ENCODE peak calls at places on chromosomes 13 and 19, in eight cellular contexts. Q is prostate gland, Y is A549, A is IMR-90, P is tibial nerve, R is esophagus squamous epithelium, J is breast epithelium, Z is stomach. T is an unnamed sample.

GRCh38 chr13:99983401-99984133 is 2.0 kb downstream of the ZIC2 start:
- DNase-seq in Y (no peak), A (no peak), Z (no peak), J (no peak), P (no peak), Q (no peak), R (no peak), T (no peak)

GRCh38 chr13:31764556-31764955 is 25.2 kb downstream of the RXFP2 start:
- DNase-seq in Q (no peak), A (no peak), R (no peak), P (no peak), Y (no peak), J (no peak), Z (no peak), T (no peak)

GRCh38 chr19:17101686-17102628 is 26.4 kb downstream of the MYO9B start:
- DNase-seq in J (no peak), P (no peak), Q (no peak), A (no peak), R (no peak), Z (no peak), Y (no peak), T (no peak)

GRCh38 chr13:69959041-69959440 is 148.6 kb upstream of the ATXN8OS start:
- DNase-seq in Z (no peak), Q (no peak), Y (no peak), A (no peak), J (no peak), P (no peak), R (no peak), T (no peak)

GRCh38 chr13:114134111-114134943 is 1.9 kb upstream of the RASA3 start:
- DNase-seq in Z (no peak), A (no peak), R (no peak), J (no peak), Q (no peak), P (no peak), Y (no peak), T (no peak)

GRCh38 chr13:98293103-98293502 is 116.0 kb upstream of the RNF113B start:
- DNase-seq in P (no peak), R (no peak), Y (peak), Q (peak), A (no peak), Z (peak), J (peak), T (no peak)

GRCh38 chr13:20161275-20161950 is 561 bp upstream of the GJA3 start:
- DNase-seq in P (no peak), A (no peak), Q (no peak), Z (no peak), R (no peak), J (no peak), Y (no peak), T (no peak)

GRCh38 chr13:77267362-77267761 is 59.5 kb downstream of the MYCBP2 start:
- DNase-seq in A (peak), J (no peak), Y (no peak), Q (no peak), Z (no peak), P (no peak), R (no peak), T (no peak)

GRCh38 chr13:23656637-23657036 is 86.4 kb downstream of the TNFRSF19 start:
- DNase-seq in J (no peak), Y (no peak), P (no peak), A (peak), R (no peak), Z (no peak), Q (no peak), T (no peak)

GRCh38 chr13:51542358-51542972 is 41.8 kb upstream of the WDFY2 start:
- DNase-seq in R (no peak), A (peak), J (no peak), Y (peak), Q (peak), P (no peak), Z (peak), T (no peak)

GRCh38 chr13:49086711-49087110 is 111.0 kb downstream of the FNDC3A start:
- DNase-seq in J (no peak), Q (no peak), Z (no peak), A (peak), R (no peak), P (no peak), Y (no peak), T (no peak)

DNA sequence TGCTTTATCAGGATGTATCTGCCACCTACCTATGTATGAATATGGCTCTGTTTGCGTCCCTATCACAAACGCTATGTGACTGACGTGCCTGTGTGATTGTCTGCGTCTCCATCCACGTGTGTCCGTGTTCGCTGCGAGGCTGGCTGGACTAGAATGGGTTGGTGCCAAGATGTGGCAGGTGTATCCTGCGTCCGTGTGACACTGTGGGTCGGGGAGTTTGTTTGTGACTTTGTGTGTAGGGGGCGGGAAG is 6.7 kb upstream of the HOOK2 start:
- DNase-seq in R (peak), P (no peak), Y (no peak), Q (peak), A (no peak), J (no peak), Z (no peak), T (no peak)
- TF ChIP-seq POLR2A in R (no peak), P (no peak), Y (no peak), Q (no peak), A (no peak), J (no peak), Z (no peak), T (no peak)

GRCh38 chr19:48698046-48698445 is 2.3 kb downstream of the FUT2 start:
- DNase-seq in J (no peak), A (peak), Q (no peak), Y (no peak), Z (peak), P (no peak), R (no peak), T (peak)

GRCh38 chr19:48696353-48697010 is 711 bp downstream of the FUT2 start:
- DNase-seq in A (no peak), R (no peak), Q (no peak), Z (peak), Y (no peak), P (no peak), J (no peak), T (no peak)

GRCh38 chr19:48695743-48696352 is at the start of gene FUT2:
- DNase-seq in J (no peak), R (no peak), Y (no peak), Z (peak), P (no peak), A (no peak), Q (no peak), T (no peak)
- TF ChIP-seq POLR2A in J (no peak), R (peak), Y (no peak), Z (no peak), P (no peak), A (no peak), Q (peak), T (no peak)

DNA sequence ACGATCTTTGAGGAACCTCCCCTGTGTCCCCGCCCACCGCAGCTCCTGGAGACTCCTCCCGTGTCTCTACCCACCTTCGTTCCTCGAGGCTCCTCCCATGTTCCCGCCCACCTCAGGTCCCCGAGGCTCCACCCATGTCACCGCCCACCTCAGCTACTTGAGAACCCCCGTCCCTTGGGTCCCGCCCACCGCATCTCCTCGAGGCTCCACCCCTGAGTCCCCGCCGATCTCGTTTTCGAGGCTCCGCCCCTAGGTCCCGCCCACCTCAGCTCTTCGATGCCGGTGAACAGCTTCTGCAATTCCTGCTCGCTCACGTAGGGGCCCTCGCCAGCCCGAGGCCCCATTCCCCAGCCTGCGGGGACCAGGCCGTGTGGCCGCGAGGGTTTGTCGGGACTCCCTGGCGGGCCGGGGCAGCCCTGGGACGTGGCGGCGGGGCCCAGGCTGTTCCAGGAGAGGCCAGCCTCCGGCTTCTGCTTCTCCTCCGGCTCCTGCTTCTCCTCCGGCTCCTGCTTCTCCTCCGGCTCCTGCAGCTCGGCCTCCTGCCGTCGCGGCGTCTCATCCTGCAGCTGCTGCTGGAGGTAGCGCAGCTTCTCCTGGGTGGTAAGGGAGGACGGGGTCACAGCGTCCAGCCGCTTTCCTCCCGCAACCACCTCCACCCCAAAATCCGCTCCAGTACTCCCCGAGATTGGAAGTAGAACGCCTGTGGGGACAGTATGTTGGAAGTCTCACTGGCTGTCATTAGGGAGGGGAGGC is 16.7 kb downstream of the TSKS start:
- DNase-seq in Q (no peak), J (no peak), P (no peak), A (no peak), R (no peak), Z (peak), Y (peak), T (no peak)
- TF ChIP-seq POLR2A in Q (no peak), J (no peak), P (no peak), A (no peak), R (no peak), Z (no peak), Y (no peak), T (no peak)

DNA sequence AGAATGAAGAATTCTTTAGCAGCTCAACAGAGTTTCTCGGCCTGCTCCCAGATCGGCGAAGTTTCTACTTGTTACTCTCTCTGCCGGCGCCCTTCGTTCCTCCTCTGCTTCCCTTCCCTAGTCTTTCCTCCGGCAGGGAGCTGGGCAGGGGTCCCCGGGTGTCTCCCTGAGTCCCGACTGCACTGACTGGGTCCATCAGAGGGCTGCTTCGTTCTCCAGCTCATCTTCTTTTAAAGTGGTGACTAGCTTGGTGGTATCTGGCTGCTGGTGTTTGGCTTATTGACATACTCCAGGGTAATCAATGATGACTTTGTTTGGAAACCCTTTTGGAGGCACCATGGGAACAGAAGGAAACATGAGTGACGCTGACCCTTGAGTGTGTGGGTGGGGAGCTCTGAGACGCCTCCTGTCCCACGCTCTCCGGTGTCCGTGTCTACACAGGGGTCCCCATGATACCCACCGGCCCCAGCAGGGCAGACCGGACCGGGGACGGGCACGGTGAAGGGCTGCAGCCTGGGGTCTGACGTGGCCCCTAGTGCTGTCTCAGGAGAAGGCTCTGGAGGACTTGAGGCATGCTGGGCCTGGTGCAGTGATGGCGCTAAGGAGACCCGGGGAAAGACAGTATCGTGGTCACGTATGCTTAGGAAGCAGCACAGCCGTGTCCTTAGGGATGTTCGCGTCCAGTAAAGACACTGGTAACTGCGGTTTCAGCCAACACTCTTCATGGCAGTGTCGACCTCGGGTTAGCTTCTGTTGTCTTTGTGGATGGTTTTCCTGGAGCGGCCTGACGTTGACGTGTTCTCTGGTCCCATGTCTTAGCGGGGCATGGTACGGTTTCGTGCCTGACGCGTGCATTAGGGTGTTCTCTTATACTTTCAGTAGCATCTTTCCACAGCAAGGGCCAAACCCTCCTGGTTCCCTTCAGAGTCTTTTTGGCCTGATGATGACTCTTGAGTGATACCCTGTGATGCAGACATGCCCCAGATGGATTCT is 23.8 kb downstream of the NAXD start:
- DNase-seq in R (no peak), Y (no peak), P (no peak), J (no peak), Z (peak), A (no peak), Q (no peak), T (no peak)
- TF ChIP-seq POLR2A in R (no peak), Y (no peak), P (no peak), J (no peak), Z (no peak), A (no peak), Q (no peak), T (no peak)

GRCh38 chr19:2150794-2151338 is 500 bp downstream of the AP3D1 start:
- DNase-seq in Q (no peak), P (no peak), Z (no peak), R (no peak), Y (no peak), J (no peak), A (no peak), T (no peak)

GRCh38 chr19:2151339-2152229 is at the start of gene AP3D1:
- DNase-seq in Q (peak), A (peak), R (peak), P (peak), Z (peak), Y (peak), J (peak), T (peak)

GRCh38 chr19:2148482-2149135 is 2.8 kb downstream of the AP3D1 start:
- DNase-seq in J (no peak), Z (no peak), Q (no peak), A (no peak), P (no peak), R (no peak), Y (no peak), T (no peak)

GRCh38 chr19:2145831-2146241 is 5.5 kb downstream of the AP3D1 start:
- DNase-seq in P (no peak), R (no peak), Z (no peak), J (no peak), A (peak), Q (peak), Y (no peak), T (no peak)

GRCh38 chr19:2149980-2150793 is 1.2 kb downstream of the AP3D1 start:
- DNase-seq in J (no peak), A (peak), P (no peak), Z (no peak), Y (no peak), R (no peak), Q (no peak), T (no peak)
- TF ChIP-seq POLR2A in J (no peak), A (no peak), P (no peak), Z (no peak), Y (no peak), R (no peak), Q (peak), T (no peak)

GRCh38 chr13:48037346-48038173 is at the start of gene NUDT15:
- DNase-seq in P (peak), J (peak), Y (peak), Q (peak), Z (peak), R (peak), A (peak), T (peak)
- TF ChIP-seq POLR2A in P (peak), J (peak), Y (peak), Q (peak), Z (no peak), R (no peak), A (peak), T (peak)

DNA sequence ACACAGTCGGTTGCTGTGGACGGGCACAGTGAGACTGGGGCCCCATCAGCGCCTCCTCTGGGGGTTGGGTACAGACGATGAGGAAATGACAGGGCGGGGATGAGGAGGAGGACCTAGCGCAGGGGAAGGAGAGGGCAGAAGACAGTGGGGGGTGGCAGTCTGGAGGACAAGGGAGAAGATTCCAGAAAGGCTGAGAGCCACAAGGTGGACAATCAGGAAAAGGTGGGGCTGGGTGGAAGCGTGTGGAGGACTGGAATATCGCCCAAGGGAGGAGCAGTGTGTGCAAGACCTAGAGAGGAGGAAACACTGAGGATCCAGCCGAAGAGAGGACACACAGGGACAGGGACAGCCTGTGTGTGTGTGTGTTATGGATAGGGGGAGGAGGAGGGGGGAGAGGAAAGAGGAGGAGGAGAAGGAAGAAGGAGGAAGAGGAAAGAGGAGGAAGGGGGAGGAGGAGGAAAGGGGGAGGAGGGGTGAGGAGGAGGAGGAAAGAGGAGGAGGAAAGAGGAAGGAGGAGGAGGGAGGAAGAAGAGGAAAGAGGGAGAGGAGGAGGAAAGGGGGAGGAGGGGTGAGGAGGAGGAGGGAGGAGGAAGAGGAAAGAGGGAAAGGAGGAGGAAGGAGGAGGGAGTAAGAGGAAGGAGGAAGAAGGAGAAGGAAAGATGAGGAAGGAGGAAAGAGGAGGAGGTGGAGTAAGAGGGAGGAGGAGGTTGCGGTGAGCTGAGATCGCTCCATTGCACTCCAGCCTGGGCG is 15.8 kb upstream of the GARIN5A start:
- DNase-seq in Z (no peak), Q (no peak), J (no peak), A (no peak), Y (peak), P (no peak), R (no peak), T (no peak)
- TF ChIP-seq POLR2A in Z (no peak), Q (no peak), J (no peak), A (no peak), Y (no peak), P (no peak), R (no peak), T (no peak)

DNA sequence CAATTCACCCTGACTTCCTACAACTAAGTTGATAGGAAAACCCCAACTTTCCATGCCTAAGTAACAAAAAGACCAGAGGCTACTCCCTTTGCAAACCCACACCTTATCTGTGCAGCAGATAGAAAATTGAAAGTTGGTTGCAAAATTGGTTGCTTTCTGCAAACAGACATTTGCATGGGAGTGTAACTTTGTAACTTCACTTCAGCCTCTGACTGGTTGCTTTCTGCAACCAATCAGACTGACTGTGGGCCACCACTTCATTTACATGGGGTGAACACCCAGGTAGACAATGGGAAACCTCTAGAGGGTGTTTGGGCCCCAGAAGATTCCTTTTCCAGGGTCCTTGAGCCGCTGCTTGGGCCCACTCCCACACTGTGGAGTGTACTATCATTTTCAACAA is 9.8 kb downstream of the TEX30 start:
- DNase-seq in R (no peak), A (no peak), P (no peak), J (no peak), Y (no peak), Z (no peak), Q (no peak), T (no peak)
- TF ChIP-seq POLR2A in R (no peak), A (no peak), P (no peak), J (no peak), Y (no peak), Z (no peak), Q (no peak), T (no peak)

GRCh38 chr19:4267101-4267900 is 11.8 kb upstream of the SHD start:
- DNase-seq in A (peak), R (no peak), Q (peak), J (no peak), Y (peak), Z (peak), P (peak), T (peak)
- TF ChIP-seq POLR2A in A (no peak), R (no peak), Q (no peak), J (no peak), Y (no peak), Z (no peak), P (no peak), T (no peak)

T was measured in H54.